ENCODE peak calls at places on chromosomes 3 and 15, in nine cellular contexts. One of them, this sample, is unnamed.

GRCh38 chr3:14344351-14344750 is 58.1 kb upstream of the SLC6A6 start:
- DNase-seq in cardiac muscle cell: no peak
- DNase-seq in tibial artery: no peak
- DNase-seq in lower lobe of right lung: no peak
- DNase-seq in RWPE1: no peak
- DNase-seq in heart right ventricle: no peak
- DNase-seq in IMR-90: no peak
- DNase-seq in CD8-positive, alpha-beta memory T cell: no peak
- DNase-seq in breast epithelium: no peak
- DNase-seq in this sample: no peak

GRCh38 chr3:57151021-57151449 is 14.1 kb downstream of the IL17RD start:
- DNase-seq in breast epithelium: no peak
- DNase-seq in IMR-90: peak; percentile 20
- DNase-seq in lower lobe of right lung: no peak
- DNase-seq in tibial artery: no peak
- DNase-seq in RWPE1: no peak
- DNase-seq in CD8-positive, alpha-beta memory T cell: no peak
- DNase-seq in heart right ventricle: no peak
- DNase-seq in cardiac muscle cell: no peak
- DNase-seq in this sample: no peak

GRCh38 chr3:143644370-143645089 is 203.7 kb downstream of the SLC9A9 start:
- DNase-seq in heart right ventricle: peak; percentile 41
- DNase-seq in CD8-positive, alpha-beta memory T cell: no peak
- DNase-seq in IMR-90: peak; percentile 59
- DNase-seq in RWPE1: peak; percentile 73
- DNase-seq in lower lobe of right lung: peak; percentile 56
- DNase-seq in tibial artery: no peak
- DNase-seq in breast epithelium: peak; percentile 20
- DNase-seq in cardiac muscle cell: peak; percentile 83
- DNase-seq in this sample: peak; percentile 20

GRCh38 chr3:140344601-140345000 is 333.3 kb upstream of the TRIM42 start:
- DNase-seq in RWPE1: no peak
- DNase-seq in lower lobe of right lung: no peak
- DNase-seq in CD8-positive, alpha-beta memory T cell: no peak
- DNase-seq in breast epithelium: no peak
- DNase-seq in tibial artery: no peak
- DNase-seq in heart right ventricle: no peak
- DNase-seq in IMR-90: no peak
- DNase-seq in cardiac muscle cell: no peak
- DNase-seq in this sample: no peak

GRCh38 chr15:101841656-101842055 is 29.7 kb downstream of the OR4F15 start:
- DNase-seq in heart right ventricle: no peak
- DNase-seq in RWPE1: no peak
- DNase-seq in tibial artery: no peak
- DNase-seq in lower lobe of right lung: no peak
- DNase-seq in cardiac muscle cell: no peak
- DNase-seq in breast epithelium: no peak
- DNase-seq in IMR-90: no peak
- DNase-seq in CD8-positive, alpha-beta memory T cell: no peak
- DNase-seq in this sample: no peak

GRCh38 chr15:60619131-60619530 is 140.2 kb upstream of the ICE2 start:
- DNase-seq in cardiac muscle cell: no peak
- DNase-seq in breast epithelium: no peak
- DNase-seq in tibial artery: no peak
- DNase-seq in heart right ventricle: no peak
- DNase-seq in CD8-positive, alpha-beta memory T cell: no peak
- DNase-seq in IMR-90: no peak
- DNase-seq in lower lobe of right lung: no peak
- DNase-seq in RWPE1: no peak
- DNase-seq in this sample: no peak

GRCh38 chr3:148737104-148737525 is 39.4 kb downstream of the AGTR1 start:
- DNase-seq in tibial artery: no peak
- DNase-seq in RWPE1: no peak
- DNase-seq in IMR-90: peak; percentile 6
- DNase-seq in breast epithelium: no peak
- DNase-seq in CD8-positive, alpha-beta memory T cell: no peak
- DNase-seq in lower lobe of right lung: no peak
- DNase-seq in heart right ventricle: no peak
- DNase-seq in cardiac muscle cell: no peak
- DNase-seq in this sample: peak; percentile 17

GRCh38 chr3:82276992-82277391 is 515.5 kb upstream of the GBE1 start:
- DNase-seq in lower lobe of right lung: no peak
- DNase-seq in heart right ventricle: no peak
- DNase-seq in cardiac muscle cell: no peak
- DNase-seq in CD8-positive, alpha-beta memory T cell: no peak
- DNase-seq in RWPE1: no peak
- DNase-seq in tibial artery: no peak
- DNase-seq in breast epithelium: no peak
- DNase-seq in IMR-90: no peak
- DNase-seq in this sample: no peak

GRCh38 chr15:98914626-98915025 is 93.0 kb downstream of the PGPEP1L start:
- DNase-seq in CD8-positive, alpha-beta memory T cell: no peak
- DNase-seq in tibial artery: no peak
- DNase-seq in breast epithelium: no peak
- DNase-seq in lower lobe of right lung: no peak
- DNase-seq in heart right ventricle: no peak
- DNase-seq in RWPE1: peak; percentile 45
- DNase-seq in cardiac muscle cell: no peak
- DNase-seq in IMR-90: peak; percentile 99
- DNase-seq in this sample: no peak

GRCh38 chr15:75578948-75579908 is at the start of gene PTPN9:
- DNase-seq in IMR-90: peak; percentile 76
- DNase-seq in lower lobe of right lung: peak; percentile 85
- DNase-seq in breast epithelium: peak; percentile 51
- DNase-seq in heart right ventricle: peak; percentile 87
- DNase-seq in tibial artery: peak; percentile 80
- DNase-seq in CD8-positive, alpha-beta memory T cell: peak; percentile 80
- DNase-seq in RWPE1: peak; percentile 77
- DNase-seq in cardiac muscle cell: peak; percentile 91
- DNase-seq in this sample: peak; percentile 79

GRCh38 chr15:57153140-57153539 is 223.2 kb upstream of the CGNL1 start:
- DNase-seq in lower lobe of right lung: no peak
- DNase-seq in tibial artery: no peak
- DNase-seq in breast epithelium: no peak
- DNase-seq in heart right ventricle: no peak
- DNase-seq in CD8-positive, alpha-beta memory T cell: no peak
- DNase-seq in IMR-90: peak; percentile 70
- DNase-seq in RWPE1: no peak
- DNase-seq in cardiac muscle cell: no peak
- DNase-seq in this sample: no peak

GRCh38 chr15:60054472-60054871 is 50.4 kb downstream of the FOXB1 start:
- DNase-seq in cardiac muscle cell: no peak
- DNase-seq in heart right ventricle: no peak
- DNase-seq in lower lobe of right lung: no peak
- DNase-seq in RWPE1: no peak
- DNase-seq in breast epithelium: no peak
- DNase-seq in CD8-positive, alpha-beta memory T cell: no peak
- DNase-seq in IMR-90: no peak
- DNase-seq in tibial artery: no peak
- DNase-seq in this sample: no peak

GRCh38 chr3:72938471-72939265 is 50.8 kb downstream of the GXYLT2 start:
- DNase-seq in CD8-positive, alpha-beta memory T cell: peak; percentile 50
- DNase-seq in breast epithelium: peak; percentile 36
- DNase-seq in heart right ventricle: peak; percentile 69
- DNase-seq in RWPE1: peak; percentile 40
- DNase-seq in tibial artery: peak; percentile 84
- DNase-seq in lower lobe of right lung: no peak
- DNase-seq in cardiac muscle cell: peak; percentile 50
- DNase-seq in IMR-90: peak; percentile 99
- DNase-seq in this sample: peak; percentile 82
- H3K27ac ChIP-seq in CD8-positive, alpha-beta memory T cell: no peak overlapping the region
- H3K27ac ChIP-seq in breast epithelium: peak overlapping the region; percentile 60
- H3K27ac ChIP-seq in heart right ventricle: peak overlapping the region; percentile 25
- H3K27ac ChIP-seq in RWPE1: no peak overlapping the region
- H3K27ac ChIP-seq in tibial artery: peak overlapping the region; percentile 1
- H3K27ac ChIP-seq in lower lobe of right lung: peak overlapping the region; percentile 16
- H3K27ac ChIP-seq in cardiac muscle cell: peak overlapping the region; percentile 33
- H3K27ac ChIP-seq in IMR-90: peak overlapping the region; percentile 21
- H3K27ac ChIP-seq in this sample: peak overlapping the region; percentile 79

DNA sequence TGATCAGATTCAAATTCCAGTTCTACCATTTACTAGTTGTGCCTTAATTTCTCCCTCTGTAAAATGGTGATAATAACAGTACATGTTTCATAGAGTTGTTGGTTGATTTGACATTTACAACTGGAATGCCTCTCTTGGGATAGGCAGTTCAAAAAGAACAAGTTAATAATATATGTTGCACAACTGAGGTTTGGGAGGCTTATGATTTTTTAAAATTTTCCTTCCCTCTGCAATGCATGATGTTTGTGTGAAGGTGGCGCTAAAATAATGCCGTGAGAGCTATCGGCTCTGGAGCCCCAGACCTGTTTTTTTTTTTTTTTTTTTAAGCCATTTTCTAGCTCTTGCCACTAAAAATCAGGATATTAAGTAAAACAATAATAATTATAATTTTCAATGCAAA is 18.6 kb downstream of the DNAJB11 start:
- DNase-seq in CD8-positive, alpha-beta memory T cell: no peak
- DNase-seq in tibial artery: no peak
- DNase-seq in breast epithelium: no peak
- DNase-seq in cardiac muscle cell: peak; percentile 31
- DNase-seq in RWPE1: no peak
- DNase-seq in lower lobe of right lung: no peak
- DNase-seq in IMR-90: peak; percentile 33
- DNase-seq in heart right ventricle: no peak
- DNase-seq in this sample: no peak
- H3K27ac ChIP-seq in CD8-positive, alpha-beta memory T cell: no peak overlapping the region
- H3K27ac ChIP-seq in tibial artery: no peak overlapping the region
- H3K27ac ChIP-seq in breast epithelium: no peak overlapping the region
- H3K27ac ChIP-seq in cardiac muscle cell: no peak overlapping the region
- H3K27ac ChIP-seq in RWPE1: no peak overlapping the region
- H3K27ac ChIP-seq in lower lobe of right lung: no peak overlapping the region
- H3K27ac ChIP-seq in IMR-90: no peak overlapping the region
- H3K27ac ChIP-seq in heart right ventricle: no peak overlapping the region
- H3K27ac ChIP-seq in this sample: no peak overlapping the region

GRCh38 chr15:31307270-31308184 is 19.1 kb upstream of the KLF13 start:
- DNase-seq in cardiac muscle cell: no peak
- DNase-seq in lower lobe of right lung: no peak
- DNase-seq in tibial artery: no peak
- DNase-seq in heart right ventricle: no peak
- DNase-seq in IMR-90: no peak
- DNase-seq in RWPE1: no peak
- DNase-seq in breast epithelium: no peak
- DNase-seq in CD8-positive, alpha-beta memory T cell: no peak
- DNase-seq in this sample: no peak
- H3K27ac ChIP-seq in cardiac muscle cell: no peak overlapping the region
- H3K27ac ChIP-seq in lower lobe of right lung: no peak overlapping the region
- H3K27ac ChIP-seq in tibial artery: no peak overlapping the region
- H3K27ac ChIP-seq in heart right ventricle: no peak overlapping the region
- H3K27ac ChIP-seq in IMR-90: no peak overlapping the region
- H3K27ac ChIP-seq in RWPE1: no peak overlapping the region
- H3K27ac ChIP-seq in breast epithelium: no peak overlapping the region
- H3K27ac ChIP-seq in CD8-positive, alpha-beta memory T cell: no peak overlapping the region
- H3K27ac ChIP-seq in this sample: no peak overlapping the region

GRCh38 chr3:11569156-11569741 is 74.5 kb downstream of the VGLL4 start:
- DNase-seq in heart right ventricle: no peak
- DNase-seq in lower lobe of right lung: no peak
- DNase-seq in CD8-positive, alpha-beta memory T cell: no peak
- DNase-seq in tibial artery: no peak
- DNase-seq in IMR-90: no peak
- DNase-seq in breast epithelium: no peak
- DNase-seq in RWPE1: no peak
- DNase-seq in cardiac muscle cell: no peak
- DNase-seq in this sample: peak; percentile 20
- H3K27ac ChIP-seq in heart right ventricle: peak overlapping the region; percentile 94
- H3K27ac ChIP-seq in lower lobe of right lung: peak overlapping the region; percentile 73
- H3K27ac ChIP-seq in CD8-positive, alpha-beta memory T cell: no peak overlapping the region
- H3K27ac ChIP-seq in tibial artery: peak overlapping the region; percentile 95
- H3K27ac ChIP-seq in IMR-90: peak overlapping the region; percentile 93
- H3K27ac ChIP-seq in breast epithelium: peak overlapping the region; percentile 93
- H3K27ac ChIP-seq in RWPE1: peak overlapping the region; percentile 99
- H3K27ac ChIP-seq in cardiac muscle cell: no peak overlapping the region
- H3K27ac ChIP-seq in this sample: peak overlapping the region; percentile 90

DNA sequence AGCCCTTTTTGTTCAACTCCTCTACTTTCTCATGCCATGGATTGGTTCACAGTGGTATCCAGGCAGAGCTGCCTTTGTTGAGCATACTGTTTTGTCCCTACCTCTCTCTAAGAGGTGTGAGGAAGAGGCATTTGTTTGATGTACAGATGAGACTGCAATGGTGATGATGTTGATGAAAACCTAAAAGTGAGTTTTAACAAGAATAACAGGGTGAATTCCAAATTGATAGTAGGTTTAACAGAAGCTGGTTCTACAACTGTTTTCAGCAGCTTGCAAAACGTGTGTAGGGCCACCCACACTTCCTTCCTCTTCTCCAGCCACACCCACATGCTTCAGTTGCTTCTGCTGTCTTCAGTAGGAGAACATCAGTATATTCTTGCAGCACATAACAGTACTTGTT is 10.2 kb downstream of the SNRK start:
- DNase-seq in lower lobe of right lung: peak; percentile 64
- DNase-seq in tibial artery: peak; percentile 42
- DNase-seq in CD8-positive, alpha-beta memory T cell: peak; percentile 74
- DNase-seq in heart right ventricle: no peak
- DNase-seq in cardiac muscle cell: no peak
- DNase-seq in IMR-90: peak; percentile 23
- DNase-seq in RWPE1: no peak
- DNase-seq in breast epithelium: no peak
- DNase-seq in this sample: no peak
- H3K27ac ChIP-seq in lower lobe of right lung: no peak overlapping the region
- H3K27ac ChIP-seq in tibial artery: no peak overlapping the region
- H3K27ac ChIP-seq in CD8-positive, alpha-beta memory T cell: no peak overlapping the region
- H3K27ac ChIP-seq in heart right ventricle: no peak overlapping the region
- H3K27ac ChIP-seq in cardiac muscle cell: no peak overlapping the region
- H3K27ac ChIP-seq in IMR-90: no peak overlapping the region
- H3K27ac ChIP-seq in RWPE1: no peak overlapping the region
- H3K27ac ChIP-seq in breast epithelium: no peak overlapping the region
- H3K27ac ChIP-seq in this sample: no peak overlapping the region

GRCh38 chr3:10281951-10282350 is 10.8 kb downstream of the GHRL start:
- DNase-seq in cardiac muscle cell: no peak
- DNase-seq in heart right ventricle: no peak
- DNase-seq in breast epithelium: no peak
- DNase-seq in IMR-90: peak; percentile 51
- DNase-seq in CD8-positive, alpha-beta memory T cell: no peak
- DNase-seq in tibial artery: no peak
- DNase-seq in lower lobe of right lung: no peak
- DNase-seq in RWPE1: no peak
- DNase-seq in this sample: no peak
- H3K27ac ChIP-seq in cardiac muscle cell: no peak overlapping the region
- H3K27ac ChIP-seq in heart right ventricle: no peak overlapping the region
- H3K27ac ChIP-seq in breast epithelium: no peak overlapping the region
- H3K27ac ChIP-seq in IMR-90: no peak overlapping the region
- H3K27ac ChIP-seq in CD8-positive, alpha-beta memory T cell: no peak overlapping the region
- H3K27ac ChIP-seq in tibial artery: no peak overlapping the region
- H3K27ac ChIP-seq in lower lobe of right lung: no peak overlapping the region
- H3K27ac ChIP-seq in RWPE1: no peak overlapping the region
- H3K27ac ChIP-seq in this sample: no peak overlapping the region

GRCh38 chr3:71127052-71127451 is 456.5 kb downstream of the FOXP1 start:
- DNase-seq in IMR-90: no peak
- DNase-seq in CD8-positive, alpha-beta memory T cell: no peak
- DNase-seq in lower lobe of right lung: no peak
- DNase-seq in tibial artery: no peak
- DNase-seq in cardiac muscle cell: no peak
- DNase-seq in RWPE1: no peak
- DNase-seq in breast epithelium: no peak
- DNase-seq in heart right ventricle: no peak
- DNase-seq in this sample: no peak
- H3K27ac ChIP-seq in IMR-90: peak overlapping the region; percentile 11
- H3K27ac ChIP-seq in CD8-positive, alpha-beta memory T cell: no peak overlapping the region
- H3K27ac ChIP-seq in lower lobe of right lung: peak overlapping the region; percentile 88
- H3K27ac ChIP-seq in tibial artery: peak overlapping the region; percentile 89
- H3K27ac ChIP-seq in cardiac muscle cell: peak overlapping the region; percentile 94
- H3K27ac ChIP-seq in RWPE1: no peak overlapping the region
- H3K27ac ChIP-seq in breast epithelium: peak overlapping the region; percentile 92
- H3K27ac ChIP-seq in heart right ventricle: peak overlapping the region; percentile 81
- H3K27ac ChIP-seq in this sample: peak overlapping the region; percentile 96